ENCODE peak calls at places on chromosome 4, in four cellular contexts. H, J, Q and B are unnamed samples.

GRCh38 chr4:145044341-145044740 is 53.7 kb downstream of the ANAPC10 start:
- DNase-seq in Q (no peak), H (no peak), J (no peak), B (no peak)

GRCh38 chr4:5021546-5021945 is 2.3 kb upstream of the CYTL1 start:
- DNase-seq in Q (no peak), H (no peak), J (no peak), B (no peak)

GRCh38 chr4:38664704-38665401 is 854 bp downstream of the KLF3 start:
- DNase-seq in Q (peak; percentile 77), J (peak; percentile 62), H (peak; percentile 78), B (peak; percentile 68)

GRCh38 chr4:100679926-100680325 is 162.1 kb upstream of the EMCN start:
- DNase-seq in Q (no peak), J (no peak), H (peak; percentile 7), B (no peak)

GRCh38 chr4:38001927-38002326 is 41.7 kb downstream of the PTTG2 start:
- DNase-seq in J (no peak), H (no peak), Q (no peak), B (no peak)

GRCh38 chr4:38180456-38180855 is 220.3 kb downstream of the PTTG2 start:
- DNase-seq in Q (no peak), H (no peak), J (no peak), B (no peak)

GRCh38 chr4:168815373-168816345 is 194.4 kb downstream of the CBR4 start:
- DNase-seq in H (no peak), J (no peak), Q (no peak), B (no peak)

GRCh38 chr4:75002381-75002780 is 69.5 kb downstream of the PARM1 start:
- DNase-seq in J (no peak), Q (no peak), H (no peak), B (no peak)

GRCh38 chr4:136203199-136203598 is 1329.1 kb downstream of the PCDH18 start:
- DNase-seq in J (no peak), H (no peak), Q (no peak), B (no peak)

GRCh38 chr4:26176621-26177121 is 144.1 kb upstream of the RBPJ start:
- DNase-seq in J (no peak), Q (no peak), H (no peak), B (no peak)

GRCh38 chr4:107736037-107736436 is 16.0 kb upstream of the PAPSS1 start:
- DNase-seq in Q (no peak), J (no peak), H (no peak), B (no peak)

GRCh38 chr4:32207456-32207855 is 1487.3 kb downstream of the PCDH7 start:
- DNase-seq in Q (no peak), H (no peak), J (no peak), B (no peak)

GRCh38 chr4:139210486-139210885 is 33.5 kb upstream of the ELF2 start:
- DNase-seq in H (no peak), Q (no peak), J (no peak), B (no peak)

GRCh38 chr4:156754832-156755570 is 216.6 kb downstream of the PDGFC start:
- DNase-seq in Q (no peak), H (no peak), J (no peak), B (no peak)

GRCh38 chr4:3871181-3871852 is 105.1 kb downstream of the ADRA2C start:
- DNase-seq in Q (peak; percentile 31), J (no peak), H (peak; percentile 15), B (no peak)

GRCh38 chr4:139469216-139469615 is 15.3 kb downstream of the RAB33B start:
- DNase-seq in H (no peak), Q (no peak), J (no peak), B (no peak)

GRCh38 chr4:65310586-65310985 is 359.7 kb downstream of the EPHA5 start:
- DNase-seq in H (no peak), J (no peak), Q (no peak), B (no peak)

GRCh38 chr4:35252866-35253265 is 991.4 kb downstream of the ARAP2 start:
- DNase-seq in Q (no peak), J (no peak), H (no peak), B (no peak)

GRCh38 chr4:176794151-176794550 is 1.4 kb upstream of the VEGFC start:
- DNase-seq in H (no peak), J (no peak), Q (no peak), B (no peak)

GRCh38 chr4:133149364-133149695 is 236 bp downstream of the PCDH10 start:
- DNase-seq in Q (no peak), J (no peak), H (no peak), B (no peak)

GRCh38 chr4:48660347-48660746 is 119.7 kb downstream of the FRYL start:
- DNase-seq in H (no peak), J (no peak), Q (no peak), B (no peak)

GRCh38 chr4:150126201-150126879 is 48.1 kb downstream of the DCLK2 start:
- DNase-seq in Q (no peak), J (no peak), H (no peak), B (no peak)

GRCh38 chr4:80425701-80426100 is 90.2 kb downstream of the CFAP299 start:
- DNase-seq in J (no peak), H (no peak), Q (no peak), B (no peak)

GRCh38 chr4:6335040-6335590 is 65.5 kb downstream of the WFS1 start:
- DNase-seq in H (no peak), J (no peak), Q (no peak), B (no peak)

GRCh38 chr4:83629945-83630684 is 94.2 kb downstream of the GPAT3 start:
- DNase-seq in J (no peak), Q (peak; percentile 55), H (no peak), B (peak; percentile 55)

GRCh38 chr4:48100248-48100647 is 33.8 kb downstream of the TXK start:
- DNase-seq in Q (no peak), J (no peak), H (no peak), B (no peak)

GRCh38 chr4:18611008-18611407 is 589.5 kb upstream of the LCORL start:
- DNase-seq in J (no peak), Q (no peak), H (no peak), B (no peak)

GRCh38 chr4:77273412-77273811 is 116.4 kb downstream of the CCNG2 start:
- DNase-seq in J (no peak), H (no peak), Q (no peak), B (no peak)

GRCh38 chr4:110480031-110480549 is 4.1 kb downstream of the ENPEP start:
- DNase-seq in H (no peak), J (peak; percentile 63), Q (no peak), B (no peak)

GRCh38 chr4:118396881-118397666 is 44.3 kb upstream of the PRSS12 start:
- DNase-seq in J (no peak), H (peak; percentile 5), Q (no peak), B (no peak)

GRCh38 chr4:7699040-7699439 is 240.6 kb downstream of the AFAP1 start:
- DNase-seq in H (no peak), J (no peak), Q (no peak), B (no peak)